ENCODE peak calls at places on chromosomes 6 and 20, in four cellular contexts. X, N, W and V are unnamed samples.

GRCh38 chr6:81683928-81684327 is 68.6 kb downstream of the TENT5A start:
- DNase-seq in X (peak), N (no peak), W (peak), V (no peak)

GRCh38 chr20:56554869-56555268 is 21.8 kb downstream of the FAM209B start:
- DNase-seq in X (peak), N (peak), W (peak), V (no peak)

GRCh38 chr6:118893095-118893881 is 664 bp upstream of the ASF1A start:
- DNase-seq in X (peak), N (peak), W (peak), V (no peak)

GRCh38 chr6:392441-393390 is 1.2 kb downstream of the IRF4 start:
- DNase-seq in X (no peak), N (peak), W (no peak), V (no peak)

GRCh38 chr6:90294614-90294988 is 2.0 kb downstream of the BACH2 start:
- DNase-seq in X (no peak), N (peak), W (no peak), V (no peak)

GRCh38 chr6:29964553-29964903 is 22.2 kb downstream of the HLA-A start:
- DNase-seq in X (no peak), N (no peak), W (no peak), V (no peak)

GRCh38 chr20:5650191-5650691 is 100.0 kb upstream of the SHLD1 start:
- DNase-seq in X (no peak), N (no peak), W (no peak), V (no peak)

GRCh38 chr6:157228421-157229218 is 94.7 kb downstream of the TMEM242 start:
- DNase-seq in X (no peak), N (no peak), W (no peak), V (no peak)

GRCh38 chr6:144999127-144999526 is 714.0 kb downstream of the UTRN start:
- DNase-seq in X (no peak), N (no peak), W (no peak), V (no peak)

GRCh38 chr6:151690303-151690702 is 117.2 kb upstream of the ESR1 start:
- DNase-seq in X (no peak), N (no peak), W (peak), V (no peak)

GRCh38 chr6:130314271-130314670 is 51.5 kb upstream of the TMEM200A start:
- DNase-seq in X (no peak), N (no peak), W (no peak), V (no peak)

GRCh38 chr20:39669659-39670058 is 707.5 kb downstream of the DHX35 start:
- DNase-seq in X (no peak), N (no peak), W (no peak), V (no peak)

GRCh38 chr6:28105286-28105685 is 19.1 kb upstream of the ZSCAN16 start:
- DNase-seq in X (no peak), N (no peak), W (peak), V (no peak)

GRCh38 chr6:155381856-155382690 is 67.8 kb upstream of the TFB1M start:
- DNase-seq in X (peak), N (no peak), W (peak), V (no peak)

GRCh38 chr6:53956068-53956711 is 155.1 kb upstream of the MLIP start:
- DNase-seq in X (peak), N (peak), W (peak), V (peak)
- TF ChIP-seq CTCF in X (peak), N (peak), W (peak), V (peak)

DNA sequence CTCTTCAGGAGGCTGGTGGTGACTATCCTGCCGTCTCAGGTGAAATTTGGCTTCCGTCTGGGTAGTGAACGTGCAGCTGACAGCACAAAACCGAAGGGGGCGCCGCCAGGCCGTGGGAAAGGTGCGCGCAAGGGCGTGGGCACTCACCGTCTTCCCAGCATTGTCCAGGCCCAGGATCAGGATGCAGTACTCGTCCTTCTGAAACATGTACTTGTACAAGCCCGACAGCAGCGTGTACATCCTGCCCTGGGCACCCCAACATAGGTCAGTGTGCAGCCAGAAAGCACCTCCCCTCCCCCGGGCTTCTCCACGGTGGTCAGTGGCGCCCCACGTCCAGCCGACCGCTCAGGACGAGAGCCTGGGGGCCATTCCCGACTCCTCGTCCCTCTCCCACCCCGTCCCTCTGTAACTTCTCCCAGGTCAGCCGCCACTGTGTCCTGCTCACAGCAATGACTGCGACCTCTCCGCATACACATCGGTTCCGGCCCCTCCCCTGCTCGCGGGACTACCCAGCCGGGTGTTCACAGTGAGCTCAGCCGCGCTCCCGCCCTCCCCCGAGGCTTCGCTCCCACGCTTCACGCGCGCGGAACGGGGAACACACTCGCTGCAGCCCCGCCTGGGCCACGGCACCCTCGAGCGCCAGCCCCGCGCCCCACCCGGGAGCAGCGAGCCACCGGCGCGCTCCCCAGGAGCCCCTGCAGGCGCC is 771 bp downstream of the ARFRP1 start:
- DNase-seq in X (peak), N (peak), W (peak), V (peak)
- TF ChIP-seq CTCF in X (peak), N (peak), W (peak), V (peak)

DNA sequence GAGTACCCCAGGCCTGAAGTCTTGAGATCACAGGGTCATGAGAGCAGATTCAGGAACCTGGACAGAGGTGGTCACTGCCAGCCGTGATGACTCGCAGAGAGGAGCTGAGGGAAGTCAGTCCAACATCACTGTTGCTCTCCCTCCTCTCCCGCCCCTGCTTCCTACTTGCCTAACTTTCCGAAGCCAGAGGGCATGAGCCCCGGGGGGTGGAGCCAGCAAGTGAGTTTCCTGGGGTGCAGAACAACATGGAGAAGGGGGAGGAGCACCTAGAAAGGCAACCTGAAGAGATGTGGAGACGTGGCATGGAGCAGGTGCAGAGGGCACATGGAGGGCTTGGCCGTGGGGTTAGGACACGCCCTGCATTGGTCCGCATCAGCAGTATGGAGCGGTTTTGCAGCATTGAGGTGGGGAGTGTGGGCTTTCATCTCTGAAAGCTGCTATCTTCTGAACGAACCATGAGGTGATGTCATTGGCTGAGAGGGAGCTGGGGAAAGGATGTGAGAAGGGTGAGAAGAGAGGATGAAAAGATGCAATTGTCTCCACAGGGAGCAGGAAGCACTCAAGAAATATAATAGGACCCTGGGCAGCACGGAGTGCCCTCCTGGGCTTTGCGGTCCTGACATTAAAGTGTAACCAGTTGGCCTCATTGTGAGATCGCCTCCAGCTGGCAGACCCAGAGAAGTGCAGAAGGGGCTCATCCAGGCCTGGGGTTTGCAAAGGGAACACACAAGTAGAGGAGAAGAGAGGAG is 25.0 kb downstream of the GDAP1L1 start:
- DNase-seq in X (no peak), N (no peak), W (no peak), V (no peak)
- TF ChIP-seq CTCF in X (peak), N (peak), W (peak), V (peak)

GRCh38 chr6:100719883-100720682 is 161.0 kb downstream of the ASCC3 start:
- DNase-seq in X (peak), N (peak), W (peak), V (no peak)
- TF ChIP-seq CTCF in X (peak), N (peak), W (peak), V (peak)

GRCh38 chr6:109865968-109866367 is 112.1 kb upstream of the GPR6 start:
- DNase-seq in X (no peak), N (no peak), W (no peak), V (no peak)
- TF ChIP-seq CTCF in X (no peak), N (no peak), W (no peak), V (no peak)

GRCh38 chr6:99285881-99286280 is 63.6 kb downstream of the FAXC start:
- DNase-seq in X (no peak), N (no peak), W (no peak), V (no peak)
- TF ChIP-seq CTCF in X (no peak), N (no peak), W (no peak), V (no peak)

DNA sequence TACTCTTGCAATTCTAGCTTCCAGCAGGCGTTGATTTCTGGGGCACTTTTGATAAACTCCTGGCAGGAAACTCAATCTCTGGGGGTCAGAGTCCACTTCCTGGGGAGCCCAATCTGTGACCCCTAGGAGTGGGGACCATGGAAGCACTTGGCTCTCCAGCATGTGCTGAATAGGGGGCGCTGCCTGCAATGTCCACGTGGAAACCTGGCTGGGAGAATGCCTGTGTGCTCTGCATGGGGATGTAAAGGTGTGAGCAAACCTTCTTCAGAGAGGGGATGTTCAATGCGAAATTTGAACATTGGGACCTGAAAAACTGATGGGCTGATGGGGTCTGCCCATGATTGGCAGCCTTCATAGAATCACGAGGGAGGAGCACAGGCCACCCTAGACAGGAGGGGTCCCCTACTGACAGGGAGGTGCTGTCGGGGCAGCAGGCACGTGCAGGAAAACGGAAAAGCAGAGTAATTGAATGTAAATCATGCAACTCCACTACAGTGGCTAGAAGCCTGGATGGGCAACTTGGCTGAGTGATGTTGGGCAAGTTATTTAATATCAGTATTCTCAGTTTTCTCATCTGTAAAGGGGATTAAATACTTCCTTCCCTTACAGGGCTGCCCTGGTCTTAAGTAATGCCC is 47.8 kb downstream of the CEP43 start:
- DNase-seq in X (no peak), N (no peak), W (no peak), V (no peak)
- TF ChIP-seq CTCF in X (no peak), N (no peak), W (no peak), V (no peak)